ENCODE peak calls at places on chromosomes 13 and 19, in four cellular contexts. U, P, Z and Q are unnamed samples.

GRCh38 chr19:31451686-31452325 is 102.6 kb upstream of the TSHZ3 start:
- DNase-seq in U (no peak), P (no peak), Z (no peak), Q (no peak)

GRCh38 chr19:13788991-13789390 is 6.3 kb upstream of the ZSWIM4 start:
- DNase-seq in U (no peak), P (no peak), Z (peak; percentile 49), Q (no peak)

GRCh38 chr19:38266070-38266469 is 1.7 kb downstream of the SPINT2 start:
- DNase-seq in U (no peak), P (no peak), Z (peak; percentile 76), Q (peak; percentile 65)

GRCh38 chr13:109610517-109610916 is 175.9 kb downstream of the IRS2 start:
- DNase-seq in U (peak; percentile 48), P (no peak), Z (peak; percentile 48), Q (peak; percentile 68)

GRCh38 chr19:13156968-13157882 is 7.0 kb downstream of the IER2 start:
- DNase-seq in U (no peak), P (no peak), Z (no peak), Q (no peak)

GRCh38 chr19:22606954-22607652 is 27.0 kb upstream of the ZNF492 start:
- DNase-seq in U (no peak), P (no peak), Z (no peak), Q (no peak)

GRCh38 chr19:45777395-45777961 is 4.8 kb downstream of the DMPK start:
- DNase-seq in U (no peak), P (no peak), Z (no peak), Q (no peak)

GRCh38 chr13:44746690-44747089 is 170.6 kb upstream of the TSC22D1 start:
- DNase-seq in U (no peak), P (no peak), Z (no peak), Q (no peak)

GRCh38 chr13:71587778-71588177 is 279.2 kb downstream of the DACH1 start:
- DNase-seq in U (no peak), P (no peak), Z (no peak), Q (no peak)

GRCh38 chr13:48975101-48975925 is at the start of gene FNDC3A:
- DNase-seq in U (peak; percentile 41), P (peak; percentile 44), Z (peak; percentile 50), Q (peak; percentile 50)

GRCh38 chr19:3132971-3133792 is 2.7 kb upstream of the GNA15 start:
- DNase-seq in U (no peak), P (no peak), Z (no peak), Q (peak; percentile 68)

GRCh38 chr19:29477831-29478577 is 47.8 kb upstream of the VSTM2B start:
- DNase-seq in U (no peak), P (no peak), Z (no peak), Q (no peak)

GRCh38 chr19:6056801-6057650 is 53.3 kb downstream of the RFX2 start:
- DNase-seq in U (peak; percentile 47), P (peak; percentile 92), Z (peak; percentile 98), Q (peak; percentile 76)

GRCh38 chr19:39953915-39954314 is 17.1 kb upstream of the PSMC4 start:
- DNase-seq in U (no peak), P (no peak), Z (no peak), Q (no peak)

GRCh38 chr19:28472111-28472510 is 740.8 kb downstream of the UQCRFS1 start:
- DNase-seq in U (no peak), P (no peak), Z (no peak), Q (no peak)

GRCh38 chr13:99083976-99084375 is 106.1 kb upstream of the DOCK9 start:
- DNase-seq in U (no peak), P (no peak), Z (no peak), Q (no peak)

GRCh38 chr19:57269515-57270250 is 10.6 kb upstream of the ZNF460 start:
- DNase-seq in U (no peak), P (peak; percentile 47), Z (peak; percentile 63), Q (no peak)

GRCh38 chr19:43526884-43527859 is at the start of gene ETHE1:
- DNase-seq in U (peak; percentile 84), P (no peak), Z (peak; percentile 76), Q (peak; percentile 92)

GRCh38 chr13:44921931-44922758 is 67.1 kb downstream of the NUFIP1 start:
- DNase-seq in U (peak; percentile 64), P (peak; percentile 94), Z (peak; percentile 92), Q (no peak)

GRCh38 chr13:65063753-65064152 is 2166.4 kb downstream of the PCDH9 start:
- DNase-seq in U (no peak), P (no peak), Z (no peak), Q (no peak)

GRCh38 chr13:73228546-73228945 is 169.7 kb downstream of the KLF5 start:
- DNase-seq in U (no peak), P (no peak), Z (peak; percentile 32), Q (no peak)

GRCh38 chr19:1449467-1450442 is at the start of gene APC2:
- DNase-seq in U (no peak), P (no peak), Z (no peak), Q (no peak)

GRCh38 chr13:82878536-82878935 is 1003.7 kb downstream of the SLITRK1 start:
- DNase-seq in U (no peak), P (no peak), Z (peak; percentile 56), Q (no peak)

GRCh38 chr19:14413765-14414171 is 5.4 kb downstream of the DDX39A start:
- DNase-seq in U (no peak), P (no peak), Z (no peak), Q (no peak)

GRCh38 chr13:111881700-111882099 is 185.2 kb upstream of the SOX1 start:
- DNase-seq in U (no peak), P (no peak), Z (no peak), Q (no peak)

GRCh38 chr13:103799028-103799427 is 732.8 kb upstream of the SLC10A2 start:
- DNase-seq in U (no peak), P (no peak), Z (no peak), Q (no peak)

GRCh38 chr13:93003531-93003930 is 223.1 kb upstream of the GPC6 start:
- DNase-seq in U (no peak), P (no peak), Z (no peak), Q (no peak)

GRCh38 chr13:75372517-75372916 is 109.5 kb downstream of the TBC1D4 start:
- DNase-seq in U (no peak), P (peak; percentile 39), Z (peak; percentile 66), Q (no peak)